ENCODE peak calls at places on chromosomes 16 and 17, in five cellular contexts. X is mammary epithelial cell, U is SK-N-SH, G is PC-3, P is OCI-LY7. E is an unnamed sample.

GRCh38 chr17:68170246-68170645 is 77.6 kb upstream of the AMZ2 start:
- DNase-seq in X (no peak), U (no peak), G (no peak), P (no peak), E (no peak)

GRCh38 chr16:72332926-72333325 is 161.0 kb upstream of the PMFBP1 start:
- DNase-seq in X (no peak), U (no peak), G (no peak), P (no peak), E (no peak)

GRCh38 chr17:41518789-41519449 is at the start of gene KRT15:
- DNase-seq in X (peak), U (no peak), G (peak), P (no peak), E (no peak)

GRCh38 chr17:29251969-29252866 is 5.6 kb downstream of the CRYBA1 start:
- DNase-seq in X (no peak), U (peak), G (peak), P (peak), E (peak)

GRCh38 chr16:82481455-82481854 is 145.3 kb upstream of the CDH13 start:
- DNase-seq in X (no peak), U (no peak), G (no peak), P (no peak), E (no peak)

GRCh38 chr17:35752471-35752870 is 568 bp downstream of the GAS2L2 start:
- DNase-seq in X (no peak), U (no peak), G (no peak), P (no peak), E (no peak)

GRCh38 chr17:7582401-7583252 is 1.0 kb upstream of the MPDU1 start:
- DNase-seq in X (no peak), U (no peak), G (no peak), P (no peak), E (peak)

GRCh38 chr17:9959377-9959981 is 54.4 kb upstream of the RCVRN start:
- DNase-seq in X (peak), U (peak), G (peak), P (peak), E (peak)

GRCh38 chr16:50592996-50593395 is 44.8 kb downstream of the NKD1 start:
- DNase-seq in X (no peak), U (no peak), G (no peak), P (no peak), E (no peak)

GRCh38 chr16:77571463-77571862 is 136.6 kb upstream of the ADAMTS18 start:
- DNase-seq in X (no peak), U (no peak), G (no peak), P (no peak), E (no peak)

GRCh38 chr16:50368410-50369132 is at the start of gene BRD7:
- DNase-seq in X (peak), U (peak), G (peak), P (peak), E (peak)

GRCh38 chr17:30472238-30472890 is 4.8 kb upstream of the GOSR1 start:
- DNase-seq in X (peak), U (no peak), G (no peak), P (no peak), E (no peak)
- H3K4me2 ChIP-seq in X (peak), U (no peak), G (no peak), P (no peak), E (no peak)

DNA sequence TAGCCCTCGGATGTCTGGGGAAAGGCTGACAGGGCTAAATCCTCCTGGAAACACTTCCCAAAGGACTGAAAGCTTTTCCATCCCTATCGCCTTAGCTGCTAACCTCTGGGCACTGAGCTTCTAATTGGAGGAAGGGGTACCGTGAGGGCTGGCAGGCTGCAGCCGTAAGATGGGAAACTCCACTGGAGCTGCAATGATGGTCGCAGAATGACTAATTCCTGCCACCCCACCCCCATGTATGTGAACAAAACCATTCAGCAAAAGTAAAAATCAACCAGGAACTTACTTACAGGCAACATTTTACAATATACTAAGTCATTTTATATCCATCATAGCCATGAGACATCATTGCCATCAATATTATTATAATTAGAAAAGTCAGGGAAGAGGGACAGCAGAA is 133.3 kb downstream of the ABCC12 start:
- DNase-seq in X (peak), U (no peak), G (no peak), P (no peak), E (no peak)
- H3K4me2 ChIP-seq in X (no peak), U (no peak), G (no peak), P (no peak), E (no peak)

GRCh38 chr17:2466936-2467335 is 44.8 kb downstream of the METTL16 start:
- DNase-seq in X (no peak), U (no peak), G (no peak), P (no peak), E (no peak)
- H3K4me2 ChIP-seq in X (no peak), U (no peak), G (no peak), P (no peak), E (no peak)

GRCh38 chr17:78947235-78948153 is 22.3 kb upstream of the TIMP2 start:
- DNase-seq in X (no peak), U (peak), G (no peak), P (no peak), E (no peak)
- H3K4me2 ChIP-seq in X (no peak), U (no peak), G (no peak), P (no peak), E (no peak)

GRCh38 chr16:23081675-23082119 is 67.6 kb downstream of the USP31 start:
- DNase-seq in X (peak), U (peak), G (no peak), P (no peak), E (no peak)

GRCh38 chr16:23080747-23081146 is 68.5 kb downstream of the USP31 start:
- DNase-seq in X (no peak), U (no peak), G (no peak), P (no peak), E (no peak)

GRCh38 chr16:23079683-23080221 is 69.5 kb downstream of the USP31 start:
- DNase-seq in X (peak), U (no peak), G (peak), P (no peak), E (no peak)

GRCh38 chr16:23080329-23080728 is 68.9 kb downstream of the USP31 start:
- DNase-seq in X (no peak), U (no peak), G (no peak), P (no peak), E (no peak)

DNA sequence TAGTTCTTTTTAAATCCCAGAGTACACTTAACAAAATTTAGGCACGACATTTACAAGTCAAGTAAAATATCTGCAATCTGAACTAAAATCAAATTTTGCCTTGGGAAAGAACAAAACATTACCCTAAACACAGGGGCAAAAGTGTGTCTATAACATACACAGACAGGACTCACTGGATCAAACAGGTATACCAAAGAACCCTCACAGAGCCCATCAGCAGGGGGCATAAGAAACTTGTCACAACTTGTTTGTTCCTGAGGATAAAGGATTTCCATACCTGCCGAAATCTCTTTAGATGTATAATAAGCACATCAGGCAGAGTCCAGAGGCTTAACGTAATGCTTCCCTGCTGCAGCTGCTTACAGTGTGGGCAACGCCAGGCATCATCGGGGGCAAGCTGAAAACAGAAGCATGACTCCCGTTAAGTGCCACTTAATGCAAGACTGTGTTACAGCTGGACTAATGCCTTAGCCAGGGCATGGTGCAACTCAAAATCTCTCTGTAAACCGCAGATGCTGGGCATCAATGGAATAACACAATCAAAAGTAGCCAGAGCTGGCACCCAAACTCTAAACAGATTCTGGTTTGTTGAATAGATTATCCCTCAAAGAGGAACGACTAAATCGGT is 67.0 kb downstream of the USP31 start:
- DNase-seq in X (peak), U (peak), G (no peak), P (no peak), E (no peak)
- H3K4me2 ChIP-seq in X (peak), U (peak), G (no peak), P (no peak), E (no peak)

GRCh38 chr16:16008666-16009065 is 59.2 kb downstream of the ABCC1 start:
- DNase-seq in X (no peak), U (no peak), G (no peak), P (peak), E (no peak)

GRCh38 chr16:16004314-16004749 is 54.9 kb downstream of the ABCC1 start:
- DNase-seq in X (no peak), U (no peak), G (peak), P (no peak), E (no peak)

GRCh38 chr16:16007743-16008111 is 58.3 kb downstream of the ABCC1 start:
- DNase-seq in X (no peak), U (no peak), G (no peak), P (peak), E (no peak)

GRCh38 chr16:16005725-16006124 is 56.3 kb downstream of the ABCC1 start:
- DNase-seq in X (no peak), U (no peak), G (no peak), P (no peak), E (no peak)

GRCh38 chr16:16006650-16007049 is 57.2 kb downstream of the ABCC1 start:
- DNase-seq in X (no peak), U (no peak), G (no peak), P (no peak), E (no peak)
- H3K4me2 ChIP-seq in X (no peak), U (no peak), G (no peak), P (peak), E (no peak)

DNA sequence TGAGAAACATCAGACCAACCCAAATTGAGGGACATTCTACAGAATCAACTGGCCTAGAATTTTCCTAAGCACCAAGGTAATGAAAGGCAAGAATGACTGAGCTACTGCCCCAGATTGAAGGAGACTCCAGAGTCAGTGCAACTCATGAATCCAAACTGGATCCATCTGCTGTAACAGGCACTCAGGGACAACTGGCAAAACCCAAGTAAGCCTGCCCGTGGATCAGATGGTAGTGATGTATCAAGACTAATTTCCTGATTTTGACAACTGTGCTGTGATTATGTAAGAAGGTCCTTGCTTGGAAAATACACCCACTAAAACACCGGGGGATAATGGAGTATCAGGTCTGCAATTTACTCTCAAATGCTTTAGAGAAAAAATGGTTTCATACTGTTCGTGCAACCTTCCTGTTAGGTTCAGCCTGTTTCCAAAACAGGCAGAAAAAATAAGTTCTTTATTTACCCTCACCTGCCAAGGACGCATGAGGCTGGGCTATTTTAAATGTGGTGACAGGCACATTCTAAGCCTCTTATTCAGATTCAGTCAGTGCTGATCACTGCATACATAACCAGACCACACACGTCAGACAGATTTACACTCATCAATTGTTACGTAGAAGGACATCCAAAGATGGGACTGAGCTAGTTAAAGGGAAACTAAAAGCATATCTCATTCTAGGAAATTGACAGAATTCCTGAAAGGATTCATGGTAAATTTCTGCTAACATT is 7.0 kb downstream of the MBTPS1 start:
- DNase-seq in X (peak), U (no peak), G (no peak), P (no peak), E (no peak)
- H3K4me2 ChIP-seq in X (no peak), U (no peak), G (no peak), P (no peak), E (no peak)